ENCODE peak calls at places on chromosomes 16 and 17, in six cellular contexts. O is body of pancreas, D is left ventricle myocardium inferior, Z is endothelial cell of umbilical vein, P is lower lobe of right lung, N is breast epithelium. S is an unnamed sample. For H3K4me1, the result is how much of the 10 kb centered on the place peaks cover.

GRCh38 chr16:18969855-18970240 is 13.9 kb upstream of the TMC7 start:
- DNase-seq in D (no peak), O (no peak), P (no peak), N (no peak), Z (no peak), S (no peak)

GRCh38 chr17:32774286-32775084 is 102.4 kb downstream of the MYO1D start:
- DNase-seq in Z (no peak), P (no peak), N (no peak), O (no peak), D (no peak), S (no peak)

GRCh38 chr17:1455291-1455747 is 713 bp downstream of the CRK start:
- DNase-seq in O (peak), P (peak), D (peak), Z (peak), N (peak), S (peak)

GRCh38 chr17:14356043-14356637 is 55.3 kb downstream of the HS3ST3B1 start:
- DNase-seq in D (no peak), P (no peak), N (no peak), O (no peak), Z (no peak), S (no peak)

GRCh38 chr16:26317885-26318284 is 626.1 kb downstream of the HS3ST4 start:
- DNase-seq in D (no peak), N (no peak), Z (no peak), P (no peak), O (no peak), S (no peak)

GRCh38 chr16:47141773-47142468 is 1.8 kb downstream of the NETO2 start:
- DNase-seq in Z (peak), D (peak), P (peak), N (peak), O (peak), S (peak)

GRCh38 chr17:56629450-56630187 is 36.1 kb downstream of the NOG start:
- DNase-seq in Z (no peak), O (no peak), P (no peak), N (no peak), D (no peak), S (no peak)

GRCh38 chr17:19975601-19976000 is 2.0 kb downstream of the AKAP10 start:
- DNase-seq in Z (no peak), O (no peak), P (no peak), N (no peak), D (no peak), S (no peak)

GRCh38 chr17:77353684-77354419 is 213.1 kb downstream of the SEC14L1 start:
- DNase-seq in D (no peak), P (no peak), O (no peak), N (no peak), Z (no peak), S (no peak)

GRCh38 chr17:73293480-73293911 is 18.3 kb downstream of the CDC42EP4 start:
- DNase-seq in D (peak), Z (no peak), O (peak), P (peak), N (peak), S (no peak)

GRCh38 chr17:38458521-38458920 is 30.3 kb downstream of the ARHGAP23 start:
- DNase-seq in N (no peak), Z (no peak), P (no peak), O (no peak), D (no peak), S (no peak)

GRCh38 chr17:77959216-77959925 is 868 bp downstream of the TNRC6C start:
- DNase-seq in N (no peak), P (peak), D (no peak), Z (no peak), O (peak), S (peak)

GRCh38 chr17:75896360-75897075 is at the start of gene TRIM65:
- DNase-seq in P (peak), Z (peak), O (peak), D (peak), N (peak), S (peak)

GRCh38 chr17:10844667-10845387 is 6.9 kb upstream of the PIRT start:
- DNase-seq in N (peak), O (peak), P (peak), Z (peak), D (peak), S (peak)

GRCh38 chr17:37483311-37484039 is 6.2 kb upstream of the DUSP14 start:
- DNase-seq in O (no peak), P (no peak), Z (no peak), D (no peak), N (no peak), S (peak)

GRCh38 chr16:22370038-22370541 is 4.3 kb downstream of the CDR2 start:
- DNase-seq in Z (peak), N (no peak), O (no peak), D (no peak), P (no peak), S (no peak)

GRCh38 chr17:22138861-22139469 is 446.6 kb downstream of the KCNJ18 start:
- DNase-seq in D (no peak), P (no peak), O (no peak), Z (no peak), N (no peak), S (no peak)

DNA sequence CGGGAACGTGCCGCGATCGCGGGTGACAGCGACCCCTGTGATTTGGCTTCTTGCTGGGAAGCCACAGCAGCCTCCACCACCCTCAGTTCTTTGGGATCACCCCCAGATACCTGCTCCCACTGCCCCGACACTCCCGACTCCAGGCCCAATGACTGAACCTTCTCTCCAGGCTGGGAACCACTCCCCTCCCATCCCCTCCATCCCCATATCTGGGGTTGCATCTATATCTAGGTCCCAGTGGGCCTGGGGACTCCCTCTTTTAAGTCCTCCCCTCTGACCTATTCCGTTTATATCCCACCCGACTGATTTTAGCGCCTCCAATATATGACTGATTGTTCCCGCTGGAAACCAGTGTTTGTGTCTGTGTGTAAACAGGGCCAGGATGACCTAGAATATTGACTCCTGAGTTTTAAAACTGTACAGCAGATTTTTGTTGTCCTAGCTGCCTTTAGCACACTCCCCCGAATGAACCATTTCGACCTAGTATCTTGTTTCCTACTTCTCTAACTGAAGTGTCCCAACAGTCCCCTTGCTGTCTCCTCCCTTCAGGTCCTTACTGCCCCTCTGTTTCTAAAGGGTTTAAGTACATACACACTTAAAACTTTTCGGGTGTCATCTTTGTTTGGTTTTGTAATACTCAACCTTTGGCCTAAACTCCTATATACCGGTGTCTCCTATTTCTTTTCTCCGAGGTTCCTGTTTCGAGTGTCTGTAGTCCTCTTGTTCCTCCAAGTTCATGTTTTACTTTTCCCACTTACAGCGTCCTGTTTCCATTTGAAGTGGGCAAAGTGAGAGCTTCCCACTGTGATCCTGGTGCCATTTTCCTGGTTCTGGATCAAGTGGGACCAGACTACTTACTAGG is 831 bp downstream of the PSMD3 start:
- DNase-seq in N (no peak), D (no peak), Z (peak), P (no peak), O (no peak), S (peak)
- TF ChIP-seq CTCF in N (no peak), D (no peak), Z (peak), P (no peak), O (no peak), S (no peak)

DNA sequence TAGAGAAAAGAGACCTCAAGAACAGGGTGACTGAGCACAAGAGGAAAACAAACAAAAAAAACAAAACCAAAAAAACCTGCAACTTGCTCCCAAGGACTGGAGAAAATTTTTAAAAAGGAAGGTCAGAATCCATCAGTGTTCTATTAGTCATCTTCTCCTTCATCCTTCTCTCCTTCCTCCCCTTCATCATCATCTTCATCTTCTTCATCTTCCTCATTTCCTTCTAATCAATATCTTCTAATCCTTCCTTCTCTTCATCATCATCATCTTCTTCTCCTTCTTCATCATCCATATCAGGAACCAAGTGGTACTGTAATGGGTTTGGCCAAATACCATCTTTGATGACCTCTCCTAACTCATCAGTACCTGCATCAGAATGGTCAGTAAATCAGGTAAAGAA is 12.2 kb downstream of the HSF5 start:
- DNase-seq in P (no peak), Z (no peak), O (no peak), N (no peak), D (no peak), S (no peak)
- H3K4me1 ChIP-seq in P (under half), Z (under half), O (under half), N (under half), D (under half), S (under half)

GRCh38 chr17:61498595-61498994 is 46.4 kb downstream of the TBX4 start:
- DNase-seq in N (no peak), Z (no peak), O (no peak), D (no peak), P (no peak), S (no peak)
- TF ChIP-seq CTCF in N (no peak), Z (no peak), O (no peak), D (no peak), P (no peak), S (no peak)

DNA sequence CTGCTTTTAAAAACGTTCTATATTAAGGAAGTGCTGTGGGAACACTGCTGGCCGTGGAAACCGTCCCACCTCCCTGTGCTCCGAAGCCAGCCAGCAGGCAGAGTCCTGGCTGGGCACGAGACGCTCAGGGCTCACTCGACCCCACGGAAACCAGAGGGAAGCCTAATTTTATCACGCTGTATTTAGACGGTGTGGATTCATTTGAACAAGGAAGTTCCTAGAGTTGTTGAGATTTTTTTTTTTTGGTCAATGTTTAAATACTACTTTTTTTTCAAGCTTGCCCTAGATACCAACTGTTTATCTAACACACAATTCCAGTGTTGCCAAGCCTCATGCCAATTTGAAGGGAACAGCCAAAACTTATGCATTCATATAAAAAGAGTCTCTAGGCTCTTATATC is 25.8 kb downstream of the ADCY9 start:
- DNase-seq in O (no peak), D (peak), Z (peak), N (no peak), P (no peak), S (no peak)
- H3K4me1 ChIP-seq in O (under half), D (half or more), Z (under half), N (under half), P (half or more), S (under half)

DNA sequence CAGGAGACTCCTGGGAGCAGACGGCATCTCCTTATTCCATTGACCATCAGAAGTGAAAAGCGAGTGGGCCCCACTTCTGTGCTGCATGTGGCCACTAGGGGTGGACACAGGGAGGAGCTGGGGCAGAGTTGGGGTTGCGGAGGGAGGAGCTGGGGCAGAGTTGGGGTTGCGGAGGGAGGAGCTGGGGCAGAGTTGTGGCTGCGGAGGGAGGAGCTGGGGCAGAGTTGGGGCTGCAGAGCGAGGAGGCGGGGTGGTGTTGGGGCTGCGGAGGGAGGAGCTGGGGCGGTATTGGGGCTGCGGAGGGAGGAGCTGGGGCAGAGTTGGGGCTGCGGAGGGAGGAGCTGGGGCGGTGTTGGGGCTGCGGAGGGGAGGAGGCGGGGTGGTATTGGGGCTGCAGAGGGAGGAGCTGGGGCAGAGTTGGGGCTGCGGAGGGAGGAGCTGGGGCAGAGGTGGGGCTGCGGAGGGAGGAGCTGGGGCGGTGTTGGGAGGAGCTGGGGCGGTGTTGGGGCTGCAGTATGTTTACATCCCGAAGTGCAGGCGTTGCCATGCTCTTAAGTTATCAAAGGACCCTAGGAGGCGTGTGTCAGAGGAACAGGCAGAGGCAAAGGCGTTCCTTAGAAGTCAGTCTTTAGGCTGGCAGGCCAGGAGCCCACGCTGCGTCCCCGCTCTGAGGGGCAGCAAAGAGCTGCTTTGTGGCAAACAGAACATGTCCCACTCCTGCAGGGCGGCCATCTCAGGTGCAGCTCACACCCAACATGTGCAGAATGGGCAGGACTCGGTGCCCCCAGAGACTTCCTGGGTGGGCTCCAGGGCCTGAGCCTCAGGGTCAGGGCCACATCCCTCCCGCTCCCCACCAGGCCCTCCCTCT is 76.0 kb downstream of the ZNF778 start:
- DNase-seq in P (no peak), O (no peak), Z (no peak), N (no peak), D (no peak), S (no peak)
- TF ChIP-seq CTCF in P (no peak), O (no peak), Z (no peak), N (no peak), D (peak), S (no peak)

S was measured in mucosa of descending colon.